ENCODE peak calls at places on chromosomes 2 and 18, in six cellular contexts. K is mucosa of descending colon, L is colonic mucosa, F is adrenal gland, O is PC-9, I is uterus. G is an unnamed sample.

GRCh38 chr2:170022692-170023091 is 155.3 kb upstream of the MYO3B start:
- DNase-seq in I (no peak), F (no peak), K (no peak), L (no peak), O (no peak), G (no peak)

GRCh38 chr2:62705859-62706720 is 577 bp downstream of the EHBP1 start:
- DNase-seq in K (peak; percentile 60), L (peak; percentile 55), I (peak; percentile 67), F (peak; percentile 72), O (peak; percentile 59), G (peak; percentile 58)

GRCh38 chr18:47411159-47411558 is 159.7 kb upstream of the SKOR2 start:
- DNase-seq in L (no peak), I (no peak), K (no peak), F (no peak), O (no peak), G (no peak)

GRCh38 chr2:241833101-241833937 is 24.3 kb downstream of the NEU4 start:
- DNase-seq in K (no peak), F (no peak), L (no peak), I (peak; percentile 60), O (no peak), G (no peak)

GRCh38 chr18:45793295-45793965 is 32.0 kb upstream of the SIGLEC15 start:
- DNase-seq in I (no peak), O (peak; percentile 78), L (no peak), F (peak; percentile 27), K (no peak), G (no peak)

GRCh38 chr2:47065771-47066380 is 89.2 kb downstream of the STPG4 start:
- DNase-seq in F (no peak), L (peak; percentile 83), K (peak; percentile 79), O (peak; percentile 65), I (no peak), G (no peak)

GRCh38 chr2:1478311-1479305 is 65.3 kb downstream of the TPO start:
- DNase-seq in I (no peak), K (no peak), O (no peak), F (no peak), L (no peak), G (no peak)

GRCh38 chr2:163453920-163454319 is 281.9 kb downstream of the FIGN start:
- DNase-seq in K (no peak), I (no peak), O (no peak), F (no peak), L (no peak), G (no peak)

GRCh38 chr18:45850021-45850420 is 24.5 kb downstream of the SIGLEC15 start:
- DNase-seq in F (no peak), I (no peak), O (no peak), K (no peak), L (no peak), G (no peak)

GRCh38 chr2:223589901-223590300 is 12.3 kb downstream of the SCG2 start:
- DNase-seq in L (no peak), I (no peak), O (no peak), F (no peak), K (no peak), G (no peak)

GRCh38 chr18:51936115-51936514 is 403.9 kb upstream of the DCC start:
- DNase-seq in K (no peak), L (no peak), O (no peak), F (no peak), I (no peak), G (no peak)

GRCh38 chr2:47650001-47650535 is 132.9 kb upstream of the MSH6 start:
- DNase-seq in I (no peak), L (no peak), K (no peak), O (no peak), F (no peak), G (no peak)

GRCh38 chr18:34514238-34514637 is 195.9 kb upstream of the DTNA start:
- DNase-seq in L (no peak), O (no peak), F (no peak), K (no peak), I (no peak), G (no peak)

GRCh38 chr2:36456227-36456788 is 100.7 kb downstream of the CRIM1 start:
- DNase-seq in L (peak; percentile 67), F (peak; percentile 32), O (no peak), I (peak; percentile 47), K (peak; percentile 67), G (peak; percentile 84)

GRCh38 chr18:62485684-62486083 is 37.1 kb upstream of the ZCCHC2 start:
- DNase-seq in I (peak; percentile 23), K (no peak), L (peak; percentile 36), O (peak; percentile 64), F (no peak), G (no peak)

GRCh38 chr2:181129654-181130053 is 149.2 kb downstream of the UBE2E3 start:
- DNase-seq in I (no peak), K (no peak), O (no peak), L (no peak), F (no peak), G (no peak)

GRCh38 chr2:36245632-36246031 is 109.9 kb upstream of the CRIM1 start:
- DNase-seq in K (no peak), F (no peak), L (no peak), I (no peak), O (no peak), G (no peak)

GRCh38 chr2:167052825-167053224 is 164.5 kb downstream of the XIRP2 start:
- DNase-seq in O (no peak), F (no peak), I (no peak), K (no peak), L (no peak), G (no peak)

GRCh38 chr18:9638886-9639285 is 24.5 kb upstream of the PPP4R1 start:
- DNase-seq in K (no peak), I (no peak), F (no peak), L (no peak), O (no peak), G (no peak)

GRCh38 chr2:119486886-119487285 is 37.4 kb downstream of the SCTR start:
- DNase-seq in F (peak; percentile 15), K (no peak), I (no peak), L (no peak), O (no peak), G (no peak)

GRCh38 chr2:161030260-161031063 is 129.8 kb upstream of the TANK start:
- DNase-seq in I (peak; percentile 40), L (no peak), K (peak; percentile 3), F (no peak), O (peak; percentile 43), G (no peak)

GRCh38 chr2:65686928-65687521 is 254.6 kb upstream of the SPRED2 start:
- DNase-seq in K (no peak), F (no peak), L (no peak), I (no peak), O (no peak), G (no peak)

GRCh38 chr2:113214141-113214540 is 40.4 kb downstream of the PSD4 start:
- DNase-seq in K (no peak), F (no peak), L (no peak), O (no peak), I (no peak), G (no peak)

GRCh38 chr2:13193900-13194299 is 477.2 kb downstream of the TRIB2 start:
- DNase-seq in I (no peak), K (no peak), F (no peak), O (no peak), L (no peak), G (no peak)

GRCh38 chr2:30266705-30267104 is 35.4 kb downstream of the LBH start:
- DNase-seq in O (no peak), K (no peak), I (no peak), L (no peak), F (no peak), G (no peak)
- H3K4me1 ChIP-seq in O (peaks cover 8% of the 10 kb centered on the region), K (no peaks in the 10 kb centered on the region), I (peaks cover 6% of the 10 kb centered on the region), L (no peaks in the 10 kb centered on the region), F (peaks cover 17% of the 10 kb centered on the region), G (peaks cover 39% of the 10 kb centered on the region)

DNA sequence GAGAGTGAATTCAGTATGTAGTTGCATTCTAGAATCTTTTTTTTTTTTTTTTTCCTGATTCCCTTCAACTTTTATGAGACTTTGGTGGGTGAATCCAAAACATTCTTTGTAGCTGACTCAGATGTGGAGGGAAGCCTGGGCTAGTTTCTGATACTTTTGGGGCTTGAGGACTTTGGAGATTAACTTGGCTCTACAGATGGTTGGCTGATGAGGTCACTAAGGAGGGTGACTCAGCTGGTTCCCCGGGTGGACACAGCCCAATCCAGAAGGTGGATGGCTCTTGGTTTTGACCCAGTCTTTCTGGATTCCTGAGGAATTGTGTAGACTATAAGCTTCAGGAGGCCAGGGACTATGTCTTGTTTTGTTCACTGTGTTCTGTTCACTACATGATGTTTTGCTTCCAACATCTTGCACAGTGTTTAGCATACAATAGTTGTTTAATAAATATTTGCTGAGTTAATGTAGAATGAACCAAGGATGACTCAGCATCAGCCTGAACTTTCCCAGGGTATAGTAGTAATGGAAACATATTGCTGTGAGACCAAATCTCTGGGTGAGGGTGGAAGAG is 30.5 kb downstream of the LAMA3 start:
- DNase-seq in I (peak; percentile 72), L (no peak), O (peak; percentile 48), K (no peak), F (no peak), G (no peak)
- H3K4me1 ChIP-seq in I (peaks cover 15% of the 10 kb centered on the region), L (no peaks in the 10 kb centered on the region), O (peaks cover 20% of the 10 kb centered on the region), K (no peaks in the 10 kb centered on the region), F (no peaks in the 10 kb centered on the region), G (peaks cover 25% of the 10 kb centered on the region)

DNA sequence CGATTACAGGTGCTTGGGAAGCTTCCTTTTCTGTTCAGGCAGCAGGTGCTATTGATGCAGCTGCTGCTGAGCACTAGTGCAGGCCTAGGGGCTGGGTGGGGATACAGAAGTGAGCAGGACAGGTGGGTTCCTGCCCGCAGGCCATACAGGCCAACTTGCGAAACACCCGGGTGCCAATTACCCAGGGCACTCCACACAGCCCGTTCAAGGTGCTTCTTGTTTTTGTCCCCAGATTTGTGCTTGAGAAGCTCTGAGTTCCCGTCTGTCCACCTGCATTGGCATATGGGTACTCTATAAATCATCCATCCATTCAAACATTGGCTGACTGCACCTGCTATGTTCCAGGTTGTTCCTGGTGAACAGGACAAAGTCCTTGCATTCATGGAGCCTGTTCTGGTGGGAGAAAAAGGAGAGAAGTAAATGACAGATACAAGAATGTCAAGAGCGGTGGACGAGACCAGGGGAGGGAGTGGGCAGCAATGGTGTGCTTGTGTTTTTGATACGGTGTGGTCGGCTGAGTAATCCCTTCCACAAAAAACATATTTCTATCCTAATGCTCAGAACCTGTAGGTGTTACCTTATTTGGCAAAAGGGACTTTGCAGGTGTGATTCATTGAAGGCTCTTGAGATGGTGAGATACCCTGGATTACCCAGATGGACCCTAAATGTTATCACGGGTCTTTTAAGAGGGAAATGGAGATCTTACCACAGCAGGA is 31.4 kb downstream of the SH3BP4 start:
- DNase-seq in K (peak; percentile 55), F (no peak), O (peak; percentile 58), L (peak; percentile 67), I (no peak), G (no peak)
- H3K4me1 ChIP-seq in K (peaks cover 53% of the 10 kb centered on the region), F (no peaks in the 10 kb centered on the region), O (peaks cover 67% of the 10 kb centered on the region), L (peaks cover 32% of the 10 kb centered on the region), I (peaks cover 15% of the 10 kb centered on the region), G (peaks cover 79% of the 10 kb centered on the region)

GRCh38 chr2:64211471-64211870 is 67.3 kb upstream of the PELI1 start:
- DNase-seq in O (no peak), L (no peak), K (no peak), I (no peak), F (no peak), G (no peak)

GRCh38 chr2:64213607-64214275 is 69.5 kb upstream of the PELI1 start:
- DNase-seq in F (no peak), K (peak; percentile 21), L (no peak), I (no peak), O (no peak), G (no peak)

GRCh38 chr2:64212801-64213321 is 68.6 kb upstream of the PELI1 start:
- DNase-seq in O (no peak), L (no peak), I (no peak), K (no peak), F (no peak), G (no peak)

GRCh38 chr2:64212346-64212745 is 68.1 kb upstream of the PELI1 start:
- DNase-seq in L (no peak), O (no peak), F (no peak), K (no peak), I (no peak), G (no peak)

GRCh38 chr2:64210816-64211215 is 66.6 kb upstream of the PELI1 start:
- DNase-seq in O (peak; percentile 45), K (peak; percentile 65), F (no peak), L (peak; percentile 66), I (no peak), G (no peak)
- H3K4me1 ChIP-seq in O (peaks cover 48% of the 10 kb centered on the region), K (peaks cover 24% of the 10 kb centered on the region), F (no peaks in the 10 kb centered on the region), L (peaks cover 3% of the 10 kb centered on the region), I (no peaks in the 10 kb centered on the region), G (peaks cover 26% of the 10 kb centered on the region)